ENCODE peak calls at places on chromosomes 1 and 21, in eight cellular contexts. O is K562, H is Caco-2, C is hepatocyte, F is tibial nerve, T is HCT116, V is esophagus muscularis mucosa, S is GM23338. U is an unnamed sample.

GRCh38 chr1:235972316-235973090 is 92.4 kb downstream of the NID1 start:
- DNase-seq in C (peak; percentile 25), S (no peak), V (no peak), T (no peak), F (no peak), O (peak; percentile 36), H (no peak), U (no peak)

GRCh38 chr1:110602466-110602865 is 3.7 kb downstream of the KCNA2 start:
- DNase-seq in C (no peak), V (no peak), H (no peak), O (no peak), T (no peak), S (no peak), F (no peak), U (no peak)

GRCh38 chr1:206685256-206685748 is 597 bp downstream of the MAPKAPK2 start:
- DNase-seq in O (peak; percentile 72), T (no peak), F (no peak), C (peak; percentile 66), H (peak; percentile 51), V (no peak), S (peak; percentile 68), U (peak; percentile 63)

GRCh38 chr1:46102769-46103476 is 29.5 kb downstream of the PIK3R3 start:
- DNase-seq in C (no peak), O (no peak), T (no peak), H (no peak), V (no peak), S (no peak), F (no peak), U (no peak)

GRCh38 chr1:230747886-230748800 is 955 bp downstream of the CAPN9 start:
- DNase-seq in V (no peak), T (no peak), C (no peak), S (no peak), F (no peak), H (no peak), O (no peak), U (no peak)

GRCh38 chr1:168485048-168485447 is 58.7 kb downstream of the XCL2 start:
- DNase-seq in S (no peak), O (no peak), C (no peak), H (no peak), V (no peak), F (no peak), T (no peak), U (peak; percentile 36)

GRCh38 chr1:153779781-153780541 is 4.8 kb downstream of the SLC27A3 start:
- DNase-seq in F (no peak), O (no peak), V (no peak), S (no peak), H (no peak), C (no peak), T (no peak), U (peak; percentile 69)

GRCh38 chr1:225879521-225880209 is 2.5 kb downstream of the TMEM63A start:
- DNase-seq in H (no peak), O (peak; percentile 34), V (no peak), S (no peak), T (no peak), C (peak; percentile 68), F (no peak), U (no peak)

GRCh38 chr21:44057960-44058651 is 46.0 kb downstream of the TRAPPC10 start:
- DNase-seq in F (no peak), V (no peak), O (no peak), H (no peak), C (no peak), T (no peak), S (no peak), U (no peak)

GRCh38 chr21:44962481-44962966 is 22.7 kb downstream of the SLX9 start:
- DNase-seq in T (no peak), H (no peak), O (no peak), S (no peak), F (no peak), C (peak; percentile 64), V (no peak), U (no peak)

GRCh38 chr1:116570358-116571214 is at the start of gene CD58:
- DNase-seq in F (peak; percentile 81), O (peak; percentile 95), V (peak; percentile 97), T (peak; percentile 57), S (peak; percentile 91), C (peak; percentile 94), H (peak; percentile 81), U (peak; percentile 80)
- TF ChIP-seq CTCF in F (peak; percentile 82), O (peak; percentile 80), V (peak; percentile 58), T (peak; percentile 55), S (peak; percentile 47), C (peak; percentile 69), H (peak; percentile 57), U (peak; percentile 45)

DNA sequence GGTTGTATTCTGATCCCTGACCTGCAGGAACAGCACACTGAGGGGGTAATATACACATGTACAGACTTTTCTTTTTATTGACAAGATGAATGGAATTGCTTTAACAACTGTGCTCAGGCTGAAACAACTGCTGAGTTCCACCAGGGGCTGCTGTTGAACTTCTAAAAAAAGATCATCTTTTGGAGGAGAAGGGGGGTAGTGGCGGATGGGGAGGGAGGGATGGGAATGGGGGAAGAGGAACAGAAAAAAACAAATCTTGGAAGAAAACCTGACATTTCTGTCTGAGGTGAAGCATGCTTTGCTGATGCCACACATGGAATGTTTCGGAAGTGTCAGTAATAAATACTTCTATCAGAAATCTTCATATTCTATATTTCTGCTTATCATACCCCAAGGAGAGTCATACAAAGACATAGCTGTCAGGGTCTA is 75.0 kb downstream of the RWDD3 start:
- DNase-seq in S (peak; percentile 86), C (peak; percentile 68), O (peak; percentile 59), T (peak; percentile 42), F (no peak), H (peak; percentile 33), V (no peak), U (no peak)
- H3K4me1 ChIP-seq in S (peaks cover 26% of the 10 kb centered on the region), C (no peaks in the 10 kb centered on the region), O (no peaks in the 10 kb centered on the region), T (no peaks in the 10 kb centered on the region), F (no peaks in the 10 kb centered on the region), H (peaks cover 11% of the 10 kb centered on the region), V (no peaks in the 10 kb centered on the region), U (no peaks in the 10 kb centered on the region)

DNA sequence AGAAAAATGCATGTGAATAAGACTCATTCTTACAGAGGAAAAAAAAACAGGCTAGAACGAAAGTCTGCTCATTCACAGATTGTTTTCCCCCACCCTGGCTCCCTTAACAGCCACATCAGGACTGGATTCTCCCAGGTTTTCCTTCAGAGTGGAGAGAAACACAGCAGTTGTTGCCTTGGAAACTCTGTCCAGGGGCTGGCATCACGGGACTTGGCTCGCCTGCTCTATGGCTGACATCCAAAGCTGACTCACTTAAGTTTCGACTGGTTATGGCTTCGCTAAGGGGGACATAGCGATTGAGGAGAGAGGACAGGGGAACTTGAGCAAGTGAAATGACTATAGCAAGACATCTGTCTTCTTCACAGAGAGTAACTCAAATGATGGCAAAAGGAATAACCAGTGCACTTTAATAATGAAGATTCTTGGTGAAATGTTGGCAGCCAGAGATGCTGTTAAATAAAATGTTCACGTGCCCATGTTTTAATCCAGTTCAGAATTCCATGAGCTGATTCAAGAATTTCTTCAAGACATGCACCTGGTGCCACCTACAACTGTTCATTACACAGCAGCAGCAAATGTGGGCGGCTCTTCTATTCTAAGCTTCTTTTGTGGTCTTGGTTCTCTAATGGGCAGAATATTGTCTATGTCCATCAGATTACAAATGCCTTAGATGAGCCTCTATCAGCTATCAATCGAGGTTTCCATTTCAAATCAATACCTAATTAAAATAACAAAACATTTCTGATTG is 21.8 kb downstream of the MIS18A start:
- DNase-seq in H (no peak), V (no peak), F (peak; percentile 51), C (peak; percentile 88), O (no peak), S (no peak), T (no peak), U (peak; percentile 88)
- H3K4me3 ChIP-seq in H (no peak overlapping the region), V (no peak overlapping the region), F (no peak overlapping the region), C (no peak overlapping the region), O (no peak overlapping the region), S (no peak overlapping the region), T (no peak overlapping the region), U (no peak overlapping the region)

GRCh38 chr1:184425449-184426277 is 38.8 kb downstream of the C1orf21 start:
- DNase-seq in T (no peak), O (no peak), F (no peak), V (no peak), C (no peak), S (no peak), H (no peak), U (no peak)

GRCh38 chr1:184426278-184426674 is 39.4 kb downstream of the C1orf21 start:
- DNase-seq in S (peak; percentile 57), V (no peak), F (no peak), H (no peak), C (no peak), T (no peak), O (no peak), U (no peak)

GRCh38 chr1:184427722-184428121 is 40.9 kb downstream of the C1orf21 start:
- DNase-seq in S (no peak), F (no peak), H (no peak), V (no peak), O (no peak), T (no peak), C (no peak), U (no peak)

GRCh38 chr1:184429342-184429741 is 42.5 kb downstream of the C1orf21 start:
- DNase-seq in T (no peak), H (no peak), V (no peak), C (no peak), S (no peak), O (no peak), F (no peak), U (no peak)

DNA sequence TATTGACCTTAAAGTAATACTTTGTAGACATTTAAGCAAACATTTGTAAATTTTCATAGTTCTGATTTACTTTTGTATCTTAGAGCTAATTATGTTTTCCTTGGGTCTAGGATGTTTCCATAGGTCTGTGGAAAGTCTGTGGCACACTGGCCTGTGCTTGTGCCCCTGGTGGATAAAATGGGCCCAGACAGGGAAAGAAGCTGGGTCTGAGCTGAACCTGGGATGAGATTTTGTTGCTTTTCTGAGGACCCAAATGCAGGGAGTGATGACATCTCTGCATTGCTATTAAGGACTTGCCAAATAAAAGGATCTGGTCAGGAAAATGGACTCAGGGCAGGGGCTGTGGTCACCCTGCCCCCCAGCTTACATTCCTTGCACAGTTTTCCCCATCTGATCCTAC is 41.8 kb downstream of the C1orf21 start:
- DNase-seq in T (no peak), S (no peak), F (no peak), C (no peak), H (no peak), O (no peak), V (no peak), U (no peak)
- TF ChIP-seq CTCF in T (peak; percentile 22), S (peak; percentile 30), F (no peak), C (no peak), H (no peak), O (no peak), V (no peak), U (no peak)